ENCODE peak calls at places on chromosomes 7 and 10, in eight cellular contexts. Z is stimulated activated CD8-positive, alpha-beta memory T cell treated with anti-CD3 and anti-CD28 coated beads, Interleukin-7, amount 100 ng/mL, for 4 hours; K is SJSA1; H is GDM1; A is Right ventricle myocardium superior; E is SHP77; F is fibroblast of gingiva; T is effector CD4-positive, alpha-beta T cell. S is an unnamed sample.

GRCh38 chr10:125101581-125101980 is 58.8 kb downstream of the CTBP2 start:
- DNase-seq in F (no peak), A (no peak), E (no peak), T (no peak), K (no peak), H (no peak), Z (no peak), S (no peak)

GRCh38 chr7:131328387-131329175 is 905 bp downstream of the MKLN1 start:
- DNase-seq in K (no peak), F (peak; percentile 37), A (no peak), E (no peak), T (no peak), Z (no peak), H (no peak), S (peak; percentile 10)

GRCh38 chr10:4241724-4242345 is 456.8 kb upstream of the KLF6 start:
- DNase-seq in T (no peak), F (peak; percentile 99), A (no peak), K (peak; percentile 84), H (no peak), Z (no peak), E (no peak), S (no peak)

GRCh38 chr10:110138197-110138812 is 69.1 kb upstream of the MXI1 start:
- DNase-seq in E (peak; percentile 53), Z (no peak), K (no peak), H (peak; percentile 41), T (no peak), F (peak; percentile 37), A (no peak), S (peak; percentile 71)

GRCh38 chr10:90417056-90417455 is 440.8 kb downstream of the HTR7 start:
- DNase-seq in K (no peak), F (peak; percentile 55), Z (no peak), A (no peak), H (no peak), T (no peak), E (no peak), S (no peak)

GRCh38 chr7:105295626-105296352 is 92.9 kb downstream of the SRPK2 start:
- DNase-seq in T (no peak), K (no peak), Z (no peak), H (no peak), F (no peak), A (no peak), E (no peak), S (no peak)

GRCh38 chr7:28573751-28574295 is 161.5 kb downstream of the CREB5 start:
- DNase-seq in F (no peak), E (peak; percentile 77), Z (no peak), K (no peak), A (no peak), H (no peak), T (no peak), S (peak; percentile 61)

GRCh38 chr10:28241766-28242399 is 61.0 kb downstream of the MPP7 start:
- DNase-seq in Z (peak; percentile 15), K (no peak), T (peak; percentile 31), A (no peak), E (no peak), F (peak; percentile 57), H (peak; percentile 13), S (peak; percentile 52)

GRCh38 chr7:154698726-154699291 is 304.1 kb downstream of the PAXIP1 start:
- DNase-seq in F (no peak), K (no peak), T (no peak), E (no peak), A (no peak), H (no peak), Z (no peak), S (peak; percentile 22)

GRCh38 chr7:108611268-108611667 is 41.6 kb downstream of the DNAJB9 start:
- DNase-seq in H (no peak), F (no peak), A (no peak), T (no peak), E (no peak), K (no peak), Z (no peak), S (no peak)

GRCh38 chr7:8094164-8095140 is 125.9 kb downstream of the GLCCI1 start:
- DNase-seq in T (no peak), Z (no peak), A (no peak), F (no peak), H (no peak), K (no peak), E (no peak), S (no peak)

GRCh38 chr7:77684030-77684429 is 12.2 kb upstream of the RSBN1L start:
- DNase-seq in H (no peak), E (no peak), A (peak; percentile 48), F (peak; percentile 91), K (no peak), Z (no peak), T (no peak), S (no peak)

GRCh38 chr10:120818301-120818700 is 32.9 kb upstream of the WDR11 start:
- DNase-seq in H (no peak), F (no peak), E (no peak), A (no peak), K (no peak), Z (no peak), T (no peak), S (no peak)

GRCh38 chr10:75107756-75108683 is 3.4 kb upstream of the SAMD8 start:
- DNase-seq in E (no peak), H (no peak), T (no peak), K (peak; percentile 36), Z (no peak), A (no peak), F (no peak), S (no peak)

GRCh38 chr10:101272229-101272868 is 43.1 kb upstream of the LBX1 start:
- DNase-seq in E (peak; percentile 73), Z (peak; percentile 46), F (peak; percentile 34), A (peak; percentile 64), K (peak; percentile 62), H (peak; percentile 53), T (peak; percentile 46), S (peak; percentile 63)